ENCODE peak calls at places on chromosomes 4 and X, in six cellular contexts. W, L, E, G, U and S are unnamed samples.

GRCh38 chr4:102623622-102624021 is 122.5 kb downstream of the NFKB1 start:
- DNase-seq in W (no peak), L (no peak), E (peak), G (no peak), U (peak), S (no peak)

GRCh38 chrX:7133036-7133412 is 14.5 kb upstream of the STS start:
- DNase-seq in W (no peak), L (no peak), E (no peak), G (no peak), U (peak), S (no peak)

GRCh38 chrX:137566746-137567473 is 983 bp downstream of the ZIC3 start:
- DNase-seq in W (no peak), L (no peak), E (no peak), G (no peak), U (no peak), S (no peak)

GRCh38 chrX:139642241-139642927 is 65.6 kb downstream of the MCF2 start:
- DNase-seq in W (no peak), L (peak), E (no peak), G (no peak), U (peak), S (no peak)

GRCh38 chrX:56248492-56248891 is 16.3 kb downstream of the KLF8 start:
- DNase-seq in W (peak), L (no peak), E (peak), G (peak), U (peak), S (no peak)

GRCh38 chr4:86380176-86380724 is 20.4 kb upstream of the MAPK10 start:
- DNase-seq in W (no peak), L (no peak), E (no peak), G (no peak), U (no peak), S (no peak)

GRCh38 chr4:174578366-174578765 is 56.1 kb upstream of the HPGD start:
- DNase-seq in W (no peak), L (no peak), E (no peak), G (no peak), U (peak), S (no peak)

GRCh38 chrX:9885150-9885549 is 82.0 kb upstream of the CLDN34 start:
- DNase-seq in W (peak), L (no peak), E (peak), G (no peak), U (peak), S (peak)

GRCh38 chr4:73740353-73740778 is at the start of gene CXCL8:
- DNase-seq in W (no peak), L (no peak), E (peak), G (peak), U (peak), S (no peak)
- H3K4me3 ChIP-seq in W (no peak), L (no peak), E (peak), G (no peak), U (peak), S (no peak)

DNA sequence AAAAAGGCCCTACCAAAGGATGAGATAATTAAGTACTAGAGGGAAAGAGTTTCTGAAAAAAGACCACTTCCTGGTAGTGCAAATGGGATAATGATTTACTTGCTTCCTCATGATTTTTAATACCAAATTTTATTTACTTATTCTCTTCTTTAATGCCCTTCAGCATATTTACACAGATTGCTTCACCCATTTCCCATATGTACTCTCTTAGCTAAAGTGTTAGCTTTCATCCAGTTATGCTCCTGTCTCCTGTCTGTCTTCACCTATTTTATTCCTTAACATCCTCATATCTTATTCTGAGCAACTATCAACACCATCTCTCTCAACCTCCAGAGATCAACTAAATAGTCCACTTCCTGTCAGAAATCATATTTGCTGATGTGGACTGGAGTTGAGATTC is 183.2 kb upstream of the HS3ST1 start:
- DNase-seq in W (no peak), L (no peak), E (no peak), G (no peak), U (no peak), S (no peak)
- TF ChIP-seq CTCF in W (no peak), L (no peak), E (no peak), G (no peak), U (no peak), S (no peak)

GRCh38 chr4:90486346-90486745 is 359.2 kb downstream of the CCSER1 start:
- DNase-seq in W (no peak), L (no peak), E (no peak), G (no peak), U (no peak), S (no peak)
- H3K4me3 ChIP-seq in W (no peak), L (no peak), E (no peak), G (no peak), U (no peak), S (no peak)

DNA sequence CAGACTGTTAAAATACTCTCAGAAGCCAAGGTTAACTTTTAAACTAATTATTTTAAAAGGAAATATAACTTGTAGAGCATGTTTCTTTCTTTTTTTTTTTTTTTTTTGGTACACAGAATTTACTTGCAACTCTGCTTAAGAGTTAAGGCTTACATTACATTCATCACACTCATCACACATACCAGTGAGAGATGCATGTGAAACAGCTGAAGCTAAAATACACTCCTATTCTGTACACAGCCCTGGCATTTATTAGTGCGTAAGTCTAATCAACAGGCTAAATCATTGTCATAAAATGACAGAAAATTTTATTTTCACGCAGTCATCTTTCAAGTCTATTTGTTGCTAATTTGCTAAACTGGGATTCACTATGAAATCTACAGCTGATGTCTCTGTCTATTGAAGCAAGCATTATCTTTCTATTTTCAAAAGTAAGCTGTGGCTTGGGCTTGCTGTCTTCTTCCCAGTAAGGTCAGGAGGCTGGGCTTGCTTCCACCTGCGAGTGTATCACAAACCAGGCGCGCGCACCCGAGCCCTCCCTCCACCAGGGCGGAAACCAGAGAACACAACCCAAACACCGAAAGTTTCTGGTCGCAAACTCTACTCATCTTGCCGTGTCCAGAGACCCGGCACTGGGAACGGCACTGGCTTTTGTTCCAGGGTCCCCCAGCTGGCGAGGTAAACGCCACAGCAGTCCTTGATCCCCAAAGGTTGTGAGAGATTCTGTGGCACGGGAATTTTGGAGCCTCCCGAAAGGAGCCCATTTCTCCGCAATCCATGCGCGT is 3.9 kb downstream of the MAML3 start:
- DNase-seq in W (peak), L (no peak), E (peak), G (peak), U (peak), S (peak)
- TF ChIP-seq CTCF in W (no peak), L (no peak), E (no peak), G (peak), U (peak), S (no peak)

DNA sequence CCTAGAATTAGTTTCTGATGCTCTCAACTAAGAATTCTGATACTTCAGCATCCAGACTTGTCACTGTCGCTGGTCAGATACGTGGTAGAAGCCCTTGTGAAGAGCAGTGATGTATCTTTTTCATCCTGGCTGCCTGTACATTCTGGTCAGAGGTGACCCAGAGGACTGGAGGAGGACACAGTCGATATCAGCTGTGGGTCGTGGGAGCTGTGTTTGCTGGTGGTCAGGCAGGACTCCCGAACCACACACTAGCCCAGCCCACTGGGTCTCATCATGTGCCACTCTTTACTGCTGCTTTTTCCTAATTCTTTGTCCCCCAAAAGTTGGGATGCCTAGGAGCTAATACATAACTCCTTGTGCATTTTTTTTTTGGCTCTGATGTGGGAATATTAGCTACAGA is 6.5 kb downstream of the DCUN1D4 start:
- DNase-seq in W (no peak), L (no peak), E (no peak), G (no peak), U (no peak), S (no peak)
- H3K4me3 ChIP-seq in W (no peak), L (no peak), E (no peak), G (no peak), U (no peak), S (no peak)

GRCh38 chr4:140049024-140049923 is 104.7 kb downstream of the MAML3 start:
- DNase-seq in W (peak), L (no peak), E (no peak), G (no peak), U (peak), S (peak)
- TF ChIP-seq CTCF in W (no peak), L (peak), E (no peak), G (no peak), U (no peak), S (peak)

DNA sequence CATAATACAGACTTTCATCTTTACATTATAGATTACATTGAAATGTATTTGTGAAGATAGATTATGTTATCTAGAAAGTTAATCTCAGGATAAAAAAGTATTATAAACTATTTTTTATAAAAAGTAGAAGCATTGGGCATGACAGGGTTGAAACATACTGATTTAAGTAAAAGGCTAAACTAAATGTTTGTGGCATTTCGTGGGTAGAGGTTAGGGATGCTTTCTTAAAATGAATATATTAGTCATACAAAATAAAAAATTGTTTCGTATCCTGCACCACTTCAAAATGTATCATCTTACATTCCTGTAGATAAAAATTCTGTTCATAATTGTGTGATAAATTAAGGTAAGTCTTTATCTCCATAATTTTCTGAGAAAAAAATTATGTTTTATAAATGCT is 603.6 kb downstream of the SPRY1 start:
- DNase-seq in W (no peak), L (no peak), E (no peak), G (no peak), U (no peak), S (no peak)
- H3K4me3 ChIP-seq in W (no peak), L (no peak), E (no peak), G (no peak), U (no peak), S (no peak)

DNA sequence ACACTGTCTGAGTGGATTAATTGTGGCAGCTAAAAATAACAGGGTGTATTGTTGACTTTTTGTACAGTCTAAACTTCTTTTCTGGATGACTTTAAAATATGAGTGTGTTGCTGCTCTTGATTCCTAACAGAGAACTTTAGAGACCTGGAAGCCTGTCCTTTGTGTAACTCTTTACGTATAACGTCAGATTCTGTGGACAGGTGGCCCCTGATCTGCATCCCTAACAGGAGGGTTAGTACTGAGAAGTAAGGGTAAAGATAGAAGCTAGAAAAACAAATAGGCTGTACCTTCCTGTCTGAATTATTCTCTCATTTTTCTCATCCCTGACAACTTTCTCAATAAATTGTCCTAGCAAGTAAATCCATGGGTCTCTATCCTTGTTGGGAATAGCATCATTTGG is 105.7 kb upstream of the LIMCH1 start:
- DNase-seq in W (no peak), L (no peak), E (no peak), G (no peak), U (no peak), S (no peak)
- TF ChIP-seq CTCF in W (no peak), L (no peak), E (no peak), G (no peak), U (no peak), S (no peak)

DNA sequence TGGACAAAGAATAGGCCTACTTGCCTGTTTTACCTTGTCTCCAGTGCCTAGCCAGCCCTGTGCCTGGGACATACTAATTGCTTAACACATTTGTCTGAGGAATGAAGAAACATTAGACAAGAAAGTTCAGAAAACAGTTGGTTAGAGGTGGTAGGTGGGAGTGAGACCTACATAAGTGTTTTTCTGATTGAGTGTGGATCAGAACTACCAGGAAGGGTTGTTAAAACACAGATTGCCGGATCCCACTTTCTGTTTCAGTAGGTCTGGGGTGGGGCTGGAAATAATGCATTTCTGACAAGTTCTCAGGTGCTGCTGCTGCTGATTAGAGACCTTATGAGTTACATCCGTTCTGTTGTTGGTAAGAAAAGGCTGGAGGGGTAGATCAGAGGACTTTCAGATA is 5.7 kb upstream of the JADE1 start:
- DNase-seq in W (no peak), L (no peak), E (no peak), G (no peak), U (no peak), S (peak)
- H3K4me3 ChIP-seq in W (no peak), L (no peak), E (no peak), G (no peak), U (no peak), S (peak)

DNA sequence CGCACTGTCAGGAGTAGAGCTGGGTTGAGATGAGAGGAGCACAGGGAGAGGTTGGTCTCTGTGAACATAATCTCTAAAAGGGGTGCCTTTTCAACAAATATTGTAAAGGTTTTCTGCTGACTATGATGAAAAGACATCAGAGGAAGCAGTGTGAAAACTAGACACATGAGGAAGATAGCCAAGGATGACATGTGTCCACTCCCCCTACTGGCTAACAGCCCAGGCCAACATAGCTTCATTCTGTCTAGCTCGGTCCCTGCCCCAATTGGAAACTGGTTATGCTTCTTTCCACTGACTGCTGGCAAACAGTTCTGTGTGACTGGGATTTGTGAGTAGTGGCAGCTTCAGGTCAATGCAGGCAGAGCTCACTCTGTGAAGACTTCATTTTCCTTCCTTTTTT is 115.4 kb upstream of the ESX1 start:
- DNase-seq in W (no peak), L (no peak), E (peak), G (peak), U (no peak), S (no peak)
- TF ChIP-seq CTCF in W (no peak), L (peak), E (peak), G (peak), U (no peak), S (no peak)